ENCODE peak calls at places on chromosomes 3 and 15, in five cellular contexts. P is stimulated activated CD4-positive, alpha-beta T cell treated with anti-CD3 and anti-CD28 coated beads, Interleukin-4, amount 100 ng/mL, for 1 hour; A is Caki2; W is COR-L47; J is GM12891. D is an unnamed sample.

GRCh38 chr3:188197388-188197847 is 43.5 kb downstream of the LPP start:
- DNase-seq in P (no peak), A (peak; percentile 79), W (no peak), J (no peak), D (no peak)

GRCh38 chr3:125148836-125149235 is 63.7 kb downstream of the SLC12A8 start:
- DNase-seq in P (no peak), A (no peak), W (no peak), J (no peak), D (no peak)

GRCh38 chr3:143203142-143203541 is 83.6 kb downstream of the CHST2 start:
- DNase-seq in P (no peak), A (no peak), W (peak; percentile 51), J (no peak), D (no peak)

GRCh38 chr3:196202516-196202970 is 8.7 kb downstream of the ZDHHC19 start:
- DNase-seq in P (no peak), A (no peak), W (no peak), J (peak; percentile 56), D (no peak)

GRCh38 chr15:57432141-57432701 is 55.9 kb downstream of the CGNL1 start:
- DNase-seq in P (no peak), A (no peak), W (peak; percentile 92), J (no peak), D (no peak)

GRCh38 chr15:72231847-72232461 is 964 bp upstream of the PKM start:
- DNase-seq in P (peak; percentile 40), A (peak; percentile 69), W (peak; percentile 79), J (no peak), D (no peak)

GRCh38 chr3:112822116-112823055 is 24.3 kb downstream of the CD200R1L start:
- DNase-seq in P (no peak), A (peak; percentile 30), W (no peak), J (no peak), D (no peak)

GRCh38 chr15:101017041-101017754 is 98.0 kb downstream of the LRRK1 start:
- DNase-seq in P (no peak), A (no peak), W (no peak), J (no peak), D (no peak)

GRCh38 chr3:193742628-193743027 is 149.6 kb downstream of the OPA1 start:
- DNase-seq in P (no peak), A (no peak), W (no peak), J (no peak), D (peak; percentile 40)

GRCh38 chr3:123048480-123049237 is 18.2 kb upstream of the PDIA5 start:
- DNase-seq in P (no peak), A (no peak), W (no peak), J (no peak), D (no peak)

GRCh38 chr3:87498358-87499080 is 222.1 kb upstream of the POU1F1 start:
- DNase-seq in P (no peak), A (no peak), W (no peak), J (no peak), D (no peak)

GRCh38 chr3:63519426-63519825 is 133.0 kb upstream of the SNTN start:
- DNase-seq in P (no peak), A (no peak), W (no peak), J (no peak), D (no peak)

GRCh38 chr15:22942877-22943276 is 37.3 kb downstream of the CYFIP1 start:
- DNase-seq in P (no peak), A (no peak), W (no peak), J (no peak), D (no peak)

GRCh38 chr3:167742338-167742737 is 6.8 kb downstream of the SERPINI1 start:
- DNase-seq in P (no peak), A (no peak), W (no peak), J (no peak), D (no peak)

GRCh38 chr3:11799777-11800176 is 46.9 kb downstream of the TAMM41 start:
- DNase-seq in P (no peak), A (no peak), W (no peak), J (no peak), D (no peak)

GRCh38 chr15:29222129-29222853 is 47.3 kb downstream of the NSMCE3 start:
- DNase-seq in P (no peak), A (no peak), W (no peak), J (no peak), D (no peak)

GRCh38 chr3:123424321-123424998 is 24.4 kb downstream of the ADCY5 start:
- DNase-seq in P (no peak), A (no peak), W (no peak), J (no peak), D (no peak)

GRCh38 chr3:13479332-13479581 is 849 bp upstream of the HDAC11 start:
- DNase-seq in P (peak; percentile 53), A (no peak), W (no peak), J (no peak), D (no peak)

GRCh38 chr3:130473416-130473815 is 43.6 kb upstream of the COL6A6 start:
- DNase-seq in P (no peak), A (no peak), W (no peak), J (no peak), D (no peak)

GRCh38 chr3:150751781-150752263 is 11.1 kb downstream of the SIAH2 start:
- DNase-seq in P (no peak), A (no peak), W (no peak), J (no peak), D (no peak)

GRCh38 chr3:23288286-23288685 is 85.2 kb downstream of the UBE2E2 start:
- DNase-seq in P (no peak), A (no peak), W (no peak), J (no peak), D (no peak)

GRCh38 chr3:123075359-123075758 is 8.5 kb downstream of the PDIA5 start:
- DNase-seq in P (no peak), A (no peak), W (no peak), J (no peak), D (no peak)

GRCh38 chr3:191328383-191328962 is 721 bp upstream of the CCDC50 start:
- DNase-seq in P (no peak), A (no peak), W (no peak), J (no peak), D (no peak)

GRCh38 chr15:41853831-41854230 is 15.2 kb downstream of the PLA2G4B start:
- DNase-seq in P (no peak), A (no peak), W (no peak), J (no peak), D (no peak)

GRCh38 chr15:90376789-90377188 is 11.3 kb upstream of the IQGAP1 start:
- DNase-seq in P (peak; percentile 39), A (no peak), W (no peak), J (no peak), D (no peak)

GRCh38 chr3:55322649-55323048 is 164.5 kb downstream of the WNT5A start:
- DNase-seq in P (no peak), A (no peak), W (no peak), J (no peak), D (no peak)

GRCh38 chr3:106183762-106184391 is 315.1 kb upstream of the CBLB start:
- DNase-seq in P (no peak), A (no peak), W (no peak), J (no peak), D (peak; percentile 81)

GRCh38 chr3:66803206-66803605 is 194.9 kb upstream of the KBTBD8 start:
- DNase-seq in P (no peak), A (no peak), W (no peak), J (no peak), D (no peak)

GRCh38 chr15:99321477-99321876 is 70.2 kb downstream of the LRRC28 start:
- DNase-seq in P (no peak), A (no peak), W (no peak), J (no peak), D (no peak)

GRCh38 chr3:24709921-24710320 is 215.3 kb upstream of the THRB start:
- DNase-seq in P (no peak), A (no peak), W (no peak), J (no peak), D (no peak)

GRCh38 chr3:63976862-63977180 is 46.5 kb downstream of the PSMD6 start:
- DNase-seq in P (no peak), A (no peak), W (no peak), J (no peak), D (no peak)

GRCh38 chr3:183548262-183548769 is 7.2 kb downstream of the KLHL6 start:
- DNase-seq in P (no peak), A (peak; percentile 98), W (no peak), J (no peak), D (no peak)

GRCh38 chr3:142064454-142064853 is 84.9 kb downstream of the TFDP2 start:
- DNase-seq in P (no peak), A (no peak), W (no peak), J (no peak), D (no peak)

GRCh38 chr3:150015906-150016305 is 45.2 kb upstream of the PFN2 start:
- DNase-seq in P (no peak), A (no peak), W (no peak), J (no peak), D (no peak)

GRCh38 chr15:69275104-69275670 is 23.5 kb upstream of the PAQR5 start:
- DNase-seq in P (no peak), A (no peak), W (no peak), J (no peak), D (no peak)